ENCODE peak calls at places on chromosomes 6 and 20, in five cellular contexts. D is prostate gland; Z is NCI-H2029 treated with DMSO at 0.1 percent for 48 hours; Y is naive thymus-derived CD4-positive, alpha-beta T cell; W is A172. N is an unnamed sample.

GRCh38 chr6:148887181-148887580 is 140.4 kb downstream of the UST start:
- DNase-seq in W (no peak), Y (no peak), Z (no peak), D (peak; percentile 48), N (no peak)

GRCh38 chr20:38673731-38674177 is 50.5 kb upstream of the SLC32A1 start:
- DNase-seq in Z (no peak), W (no peak), D (no peak), Y (no peak), N (no peak)

GRCh38 chr20:10171864-10172751 is 46.5 kb upstream of the SNAP25 start:
- DNase-seq in D (peak; percentile 38), W (peak; percentile 54), Z (peak; percentile 38), Y (no peak), N (no peak)

GRCh38 chr6:160424256-160424655 is 76.1 kb downstream of the SLC22A3 start:
- DNase-seq in Y (no peak), D (no peak), W (peak; percentile 18), Z (no peak), N (no peak)

GRCh38 chr6:133631421-133631820 is 257.5 kb upstream of the TCF21 start:
- DNase-seq in Z (no peak), W (no peak), Y (no peak), D (no peak), N (no peak)

GRCh38 chr6:170124150-170124549 is 166.7 kb downstream of the DLL1 start:
- DNase-seq in W (no peak), Y (no peak), D (no peak), Z (no peak), N (no peak)

GRCh38 chr20:58519940-58520712 is 4.9 kb upstream of the APCDD1L start:
- DNase-seq in Z (no peak), W (no peak), D (no peak), Y (no peak), N (no peak)

GRCh38 chr6:33679761-33680160 is 31.7 kb downstream of the UQCC2 start:
- DNase-seq in D (no peak), W (no peak), Z (no peak), Y (no peak), N (no peak)

GRCh38 chr20:57514273-57514751 is 10.6 kb downstream of the CTCFL start:
- DNase-seq in W (peak; percentile 64), D (peak; percentile 82), Z (no peak), Y (peak; percentile 18), N (no peak)